ENCODE peak calls at places on chromosomes 3 and 15, in eight cellular contexts. One of them, this sample, is unnamed.

GRCh38 chr3:50167069-50167781 is 12.1 kb downstream of the SEMA3F start:
- DNase-seq in cardiac fibroblast: no peak
- DNase-seq in AG08396: no peak
- DNase-seq in NCI-H1930: no peak
- DNase-seq in substantia nigra: no peak
- DNase-seq in left ventricle myocardium inferior: no peak
- DNase-seq in heart right ventricle: no peak
- DNase-seq in GM10248: no peak
- DNase-seq in this sample: no peak

GRCh38 chr3:51974963-51975856 is at the start of gene ABHD14A:
- DNase-seq in cardiac fibroblast: peak; percentile 59
- DNase-seq in AG08396: peak; percentile 95
- DNase-seq in NCI-H1930: peak; percentile 38
- DNase-seq in substantia nigra: peak; percentile 71
- DNase-seq in left ventricle myocardium inferior: peak; percentile 74
- DNase-seq in heart right ventricle: peak; percentile 81
- DNase-seq in GM10248: peak; percentile 92
- DNase-seq in this sample: peak; percentile 71

GRCh38 chr3:8571256-8571655 is 69.6 kb downstream of the LMCD1 start:
- DNase-seq in cardiac fibroblast: no peak
- DNase-seq in AG08396: no peak
- DNase-seq in NCI-H1930: no peak
- DNase-seq in substantia nigra: no peak
- DNase-seq in left ventricle myocardium inferior: no peak
- DNase-seq in heart right ventricle: no peak
- DNase-seq in GM10248: no peak
- DNase-seq in this sample: no peak

GRCh38 chr3:46484911-46485696 is 12.7 kb upstream of the RTP3 start:
- DNase-seq in cardiac fibroblast: no peak
- DNase-seq in AG08396: no peak
- DNase-seq in NCI-H1930: no peak
- DNase-seq in substantia nigra: no peak
- DNase-seq in left ventricle myocardium inferior: no peak
- DNase-seq in heart right ventricle: no peak
- DNase-seq in GM10248: no peak
- DNase-seq in this sample: peak; percentile 21

GRCh38 chr3:188796122-188796631 is 375.6 kb upstream of the TPRG1 start:
- DNase-seq in cardiac fibroblast: peak; percentile 97
- DNase-seq in AG08396: peak; percentile 45
- DNase-seq in NCI-H1930: no peak
- DNase-seq in substantia nigra: no peak
- DNase-seq in left ventricle myocardium inferior: no peak
- DNase-seq in heart right ventricle: no peak
- DNase-seq in GM10248: peak; percentile 21
- DNase-seq in this sample: peak; percentile 98

GRCh38 chr3:27607370-27607769 is 114.8 kb downstream of the EOMES start:
- DNase-seq in cardiac fibroblast: peak; percentile 58
- DNase-seq in AG08396: no peak
- DNase-seq in NCI-H1930: no peak
- DNase-seq in substantia nigra: no peak
- DNase-seq in left ventricle myocardium inferior: no peak
- DNase-seq in heart right ventricle: no peak
- DNase-seq in GM10248: no peak
- DNase-seq in this sample: peak; percentile 55

GRCh38 chr15:90230071-90230494 is 3.7 kb downstream of the CIB1 start:
- DNase-seq in cardiac fibroblast: no peak
- DNase-seq in AG08396: no peak
- DNase-seq in NCI-H1930: no peak
- DNase-seq in substantia nigra: peak; percentile 35
- DNase-seq in left ventricle myocardium inferior: peak; percentile 65
- DNase-seq in heart right ventricle: peak; percentile 69
- DNase-seq in GM10248: no peak
- DNase-seq in this sample: no peak

GRCh38 chr15:46900992-46901391 is 816.3 kb upstream of the SEMA6D start:
- DNase-seq in cardiac fibroblast: peak; percentile 0
- DNase-seq in AG08396: no peak
- DNase-seq in NCI-H1930: no peak
- DNase-seq in substantia nigra: no peak
- DNase-seq in left ventricle myocardium inferior: no peak
- DNase-seq in heart right ventricle: no peak
- DNase-seq in GM10248: no peak
- DNase-seq in this sample: peak; percentile 0

GRCh38 chr3:63353383-63353782 is 75.3 kb downstream of the SYNPR start:
- DNase-seq in cardiac fibroblast: peak; percentile 78
- DNase-seq in AG08396: peak; percentile 35
- DNase-seq in NCI-H1930: no peak
- DNase-seq in substantia nigra: no peak
- DNase-seq in left ventricle myocardium inferior: no peak
- DNase-seq in heart right ventricle: no peak
- DNase-seq in GM10248: no peak
- DNase-seq in this sample: peak; percentile 66

GRCh38 chr15:51191766-51192165 is 97.1 kb upstream of the TNFAIP8L3 start:
- DNase-seq in cardiac fibroblast: no peak
- DNase-seq in AG08396: no peak
- DNase-seq in NCI-H1930: no peak
- DNase-seq in substantia nigra: no peak
- DNase-seq in left ventricle myocardium inferior: no peak
- DNase-seq in heart right ventricle: no peak
- DNase-seq in GM10248: no peak
- DNase-seq in this sample: no peak

GRCh38 chr3:2094941-2095340 is 3.7 kb upstream of the CNTN4 start:
- DNase-seq in cardiac fibroblast: no peak
- DNase-seq in AG08396: no peak
- DNase-seq in NCI-H1930: no peak
- DNase-seq in substantia nigra: no peak
- DNase-seq in left ventricle myocardium inferior: no peak
- DNase-seq in heart right ventricle: no peak
- DNase-seq in GM10248: no peak
- DNase-seq in this sample: no peak

GRCh38 chr15:34855893-34856292 is 60.5 kb upstream of the ACTC1 start:
- DNase-seq in cardiac fibroblast: peak; percentile 10
- DNase-seq in AG08396: no peak
- DNase-seq in NCI-H1930: no peak
- DNase-seq in substantia nigra: peak; percentile 17
- DNase-seq in left ventricle myocardium inferior: no peak
- DNase-seq in heart right ventricle: no peak
- DNase-seq in GM10248: no peak
- DNase-seq in this sample: peak; percentile 53

GRCh38 chr3:194204036-194204792 is 68.3 kb downstream of the HES1 start:
- DNase-seq in cardiac fibroblast: no peak
- DNase-seq in AG08396: no peak
- DNase-seq in NCI-H1930: no peak
- DNase-seq in substantia nigra: no peak
- DNase-seq in left ventricle myocardium inferior: no peak
- DNase-seq in heart right ventricle: no peak
- DNase-seq in GM10248: peak; percentile 45
- DNase-seq in this sample: no peak

GRCh38 chr15:22880068-22880980 is 41.9 kb downstream of the NIPA2 start:
- DNase-seq in cardiac fibroblast: no peak
- DNase-seq in AG08396: no peak
- DNase-seq in NCI-H1930: no peak
- DNase-seq in substantia nigra: no peak
- DNase-seq in left ventricle myocardium inferior: no peak
- DNase-seq in heart right ventricle: no peak
- DNase-seq in GM10248: no peak
- DNase-seq in this sample: no peak

GRCh38 chr3:132629928-132630327 is 29.7 kb downstream of the ACAD11 start:
- DNase-seq in cardiac fibroblast: peak; percentile 80
- DNase-seq in AG08396: no peak
- DNase-seq in NCI-H1930: no peak
- DNase-seq in substantia nigra: no peak
- DNase-seq in left ventricle myocardium inferior: no peak
- DNase-seq in heart right ventricle: no peak
- DNase-seq in GM10248: no peak
- DNase-seq in this sample: peak; percentile 71

GRCh38 chr3:36650271-36650671 is 114.1 kb downstream of the DCLK3 start:
- DNase-seq in cardiac fibroblast: peak; percentile 74
- DNase-seq in AG08396: no peak
- DNase-seq in NCI-H1930: no peak
- DNase-seq in substantia nigra: no peak
- DNase-seq in left ventricle myocardium inferior: no peak
- DNase-seq in heart right ventricle: no peak
- DNase-seq in GM10248: no peak
- DNase-seq in this sample: peak; percentile 61

GRCh38 chr15:41658689-41659088 is 1.5 kb upstream of the MGA start:
- DNase-seq in cardiac fibroblast: no peak
- DNase-seq in AG08396: no peak
- DNase-seq in NCI-H1930: no peak
- DNase-seq in substantia nigra: no peak
- DNase-seq in left ventricle myocardium inferior: no peak
- DNase-seq in heart right ventricle: no peak
- DNase-seq in GM10248: no peak
- DNase-seq in this sample: no peak

GRCh38 chr3:55622116-55622515 is 135.0 kb upstream of the WNT5A start:
- DNase-seq in cardiac fibroblast: peak; percentile 43
- DNase-seq in AG08396: peak; percentile 20
- DNase-seq in NCI-H1930: no peak
- DNase-seq in substantia nigra: no peak
- DNase-seq in left ventricle myocardium inferior: no peak
- DNase-seq in heart right ventricle: no peak
- DNase-seq in GM10248: no peak
- DNase-seq in this sample: peak; percentile 37

GRCh38 chr3:195825857-195826804 is 14.4 kb upstream of the MUC4 start:
- DNase-seq in cardiac fibroblast: no peak
- DNase-seq in AG08396: no peak
- DNase-seq in NCI-H1930: no peak
- DNase-seq in substantia nigra: no peak
- DNase-seq in left ventricle myocardium inferior: no peak
- DNase-seq in heart right ventricle: no peak
- DNase-seq in GM10248: no peak
- DNase-seq in this sample: no peak

GRCh38 chr3:67090472-67090871 is 92.4 kb downstream of the KBTBD8 start:
- DNase-seq in cardiac fibroblast: peak; percentile 80
- DNase-seq in AG08396: peak; percentile 54
- DNase-seq in NCI-H1930: no peak
- DNase-seq in substantia nigra: no peak
- DNase-seq in left ventricle myocardium inferior: no peak
- DNase-seq in heart right ventricle: no peak
- DNase-seq in GM10248: no peak
- DNase-seq in this sample: peak; percentile 51

GRCh38 chr3:89474333-89475130 is 367.1 kb downstream of the EPHA3 start:
- DNase-seq in cardiac fibroblast: no peak
- DNase-seq in AG08396: no peak
- DNase-seq in NCI-H1930: no peak
- DNase-seq in substantia nigra: no peak
- DNase-seq in left ventricle myocardium inferior: no peak
- DNase-seq in heart right ventricle: no peak
- DNase-seq in GM10248: no peak
- DNase-seq in this sample: no peak

GRCh38 chr15:21267686-21268395 is 172.5 kb downstream of the POTEB3 start:
- DNase-seq in cardiac fibroblast: no peak
- DNase-seq in AG08396: no peak
- DNase-seq in NCI-H1930: no peak
- DNase-seq in substantia nigra: no peak
- DNase-seq in left ventricle myocardium inferior: no peak
- DNase-seq in heart right ventricle: no peak
- DNase-seq in GM10248: no peak
- DNase-seq in this sample: no peak

GRCh38 chr3:182393830-182394367 is 399.4 kb upstream of the ATP11B start:
- DNase-seq in cardiac fibroblast: no peak
- DNase-seq in AG08396: no peak
- DNase-seq in NCI-H1930: no peak
- DNase-seq in substantia nigra: no peak
- DNase-seq in left ventricle myocardium inferior: no peak
- DNase-seq in heart right ventricle: no peak
- DNase-seq in GM10248: no peak
- DNase-seq in this sample: no peak

GRCh38 chr3:23653647-23654525 is 151.9 kb upstream of the UBE2E1 start:
- DNase-seq in cardiac fibroblast: no peak
- DNase-seq in AG08396: no peak
- DNase-seq in NCI-H1930: no peak
- DNase-seq in substantia nigra: no peak
- DNase-seq in left ventricle myocardium inferior: no peak
- DNase-seq in heart right ventricle: no peak
- DNase-seq in GM10248: peak; percentile 69
- DNase-seq in this sample: no peak

GRCh38 chr3:152320201-152320617 is 51.5 kb downstream of the MBNL1 start:
- DNase-seq in cardiac fibroblast: peak; percentile 61
- DNase-seq in AG08396: no peak
- DNase-seq in NCI-H1930: no peak
- DNase-seq in substantia nigra: no peak
- DNase-seq in left ventricle myocardium inferior: no peak
- DNase-seq in heart right ventricle: no peak
- DNase-seq in GM10248: no peak
- DNase-seq in this sample: no peak

GRCh38 chr3:123158330-123158729 is 43.4 kb upstream of the SEC22A start:
- DNase-seq in cardiac fibroblast: peak; percentile 15
- DNase-seq in AG08396: no peak
- DNase-seq in NCI-H1930: no peak
- DNase-seq in substantia nigra: no peak
- DNase-seq in left ventricle myocardium inferior: no peak
- DNase-seq in heart right ventricle: no peak
- DNase-seq in GM10248: no peak
- DNase-seq in this sample: no peak

This sample was measured in AG10803.